ENCODE peak calls at places on chromosomes 1 and 21, in six cellular contexts. One of them, this sample, is unnamed.

GRCh38 chr1:15229569-15230170 is 17.4 kb upstream of the FHAD1 start:
- DNase-seq in B cell: no peak
- DNase-seq in heart left ventricle: no peak
- DNase-seq in adipocyte: no peak
- DNase-seq in adrenal gland: no peak
- DNase-seq in NCI-H69: no peak
- DNase-seq in this sample: no peak

GRCh38 chr1:91997607-91998195 is 32.1 kb upstream of the EPHX4 start:
- DNase-seq in adipocyte: peak
- DNase-seq in heart left ventricle: no peak
- DNase-seq in NCI-H69: peak
- DNase-seq in B cell: peak
- DNase-seq in adrenal gland: peak
- DNase-seq in this sample: no peak

GRCh38 chr1:56322211-56322610 is 257.2 kb downstream of the PLPP3 start:
- DNase-seq in B cell: no peak
- DNase-seq in adipocyte: no peak
- DNase-seq in heart left ventricle: no peak
- DNase-seq in NCI-H69: no peak
- DNase-seq in adrenal gland: no peak
- DNase-seq in this sample: no peak

GRCh38 chr1:45557422-45557944 is 6.9 kb downstream of the AKR1A1 start:
- DNase-seq in B cell: no peak
- DNase-seq in adrenal gland: no peak
- DNase-seq in heart left ventricle: no peak
- DNase-seq in adipocyte: peak
- DNase-seq in NCI-H69: peak
- DNase-seq in this sample: no peak

GRCh38 chr1:28132110-28132897 is 43.9 kb upstream of the EYA3 start:
- DNase-seq in B cell: no peak
- DNase-seq in adrenal gland: no peak
- DNase-seq in adipocyte: no peak
- DNase-seq in NCI-H69: no peak
- DNase-seq in heart left ventricle: no peak
- DNase-seq in this sample: no peak

GRCh38 chr1:77230051-77230450 is 10.8 kb upstream of the PIGK start:
- DNase-seq in heart left ventricle: no peak
- DNase-seq in adipocyte: no peak
- DNase-seq in B cell: no peak
- DNase-seq in adrenal gland: no peak
- DNase-seq in NCI-H69: no peak
- DNase-seq in this sample: no peak

GRCh38 chr1:201261771-201262547 is 21.3 kb upstream of the PKP1 start:
- DNase-seq in adipocyte: no peak
- DNase-seq in B cell: no peak
- DNase-seq in NCI-H69: no peak
- DNase-seq in heart left ventricle: no peak
- DNase-seq in adrenal gland: no peak
- DNase-seq in this sample: peak

GRCh38 chr1:12556368-12556930 is 61.6 kb downstream of the DHRS3 start:
- DNase-seq in adrenal gland: no peak
- DNase-seq in heart left ventricle: no peak
- DNase-seq in adipocyte: peak
- DNase-seq in B cell: no peak
- DNase-seq in NCI-H69: peak
- DNase-seq in this sample: peak

GRCh38 chr1:220189750-220190347 is 82.4 kb downstream of the RAB3GAP2 start:
- DNase-seq in adrenal gland: no peak
- DNase-seq in NCI-H69: peak
- DNase-seq in heart left ventricle: no peak
- DNase-seq in adipocyte: peak
- DNase-seq in B cell: peak
- DNase-seq in this sample: no peak

GRCh38 chr1:67489643-67490042 is 59.4 kb upstream of the SERBP1 start:
- DNase-seq in adipocyte: peak
- DNase-seq in heart left ventricle: no peak
- DNase-seq in adrenal gland: no peak
- DNase-seq in B cell: peak
- DNase-seq in NCI-H69: peak
- DNase-seq in this sample: no peak

GRCh38 chr1:3514404-3514803 is 59.9 kb downstream of the ARHGEF16 start:
- DNase-seq in B cell: no peak
- DNase-seq in adrenal gland: no peak
- DNase-seq in NCI-H69: peak
- DNase-seq in adipocyte: no peak
- DNase-seq in heart left ventricle: no peak
- DNase-seq in this sample: no peak

GRCh38 chr21:38289697-38290096 is 32.9 kb downstream of the KCNJ15 start:
- DNase-seq in adrenal gland: peak
- DNase-seq in B cell: no peak
- DNase-seq in adipocyte: peak
- DNase-seq in heart left ventricle: peak
- DNase-seq in NCI-H69: no peak
- DNase-seq in this sample: no peak

GRCh38 chr1:1510912-1511532 is 940 bp upstream of the ATAD3A start:
- DNase-seq in heart left ventricle: no peak
- DNase-seq in adrenal gland: no peak
- DNase-seq in NCI-H69: peak
- DNase-seq in adipocyte: peak
- DNase-seq in B cell: no peak
- DNase-seq in this sample: no peak

GRCh38 chr1:240706150-240706904 is 94.4 kb upstream of the GREM2 start:
- DNase-seq in NCI-H69: no peak
- DNase-seq in adrenal gland: no peak
- DNase-seq in adipocyte: peak
- DNase-seq in heart left ventricle: no peak
- DNase-seq in B cell: no peak
- DNase-seq in this sample: no peak

GRCh38 chr1:245512980-245513578 is 358.3 kb downstream of the KIF26B start:
- DNase-seq in adipocyte: peak
- DNase-seq in adrenal gland: no peak
- DNase-seq in heart left ventricle: no peak
- DNase-seq in B cell: peak
- DNase-seq in NCI-H69: peak
- DNase-seq in this sample: no peak

GRCh38 chr1:111948209-111949131 is 41.0 kb downstream of the KCND3 start:
- DNase-seq in adipocyte: no peak
- DNase-seq in heart left ventricle: peak
- DNase-seq in adrenal gland: peak
- DNase-seq in NCI-H69: peak
- DNase-seq in B cell: no peak
- DNase-seq in this sample: no peak

GRCh38 chr1:163056832-163057231 is 12.3 kb upstream of the RGS4 start:
- DNase-seq in adrenal gland: no peak
- DNase-seq in B cell: no peak
- DNase-seq in adipocyte: peak
- DNase-seq in NCI-H69: peak
- DNase-seq in heart left ventricle: no peak
- DNase-seq in this sample: no peak

GRCh38 chr1:175725684-175726083 is 17.7 kb downstream of the TNR start:
- DNase-seq in adipocyte: peak
- DNase-seq in NCI-H69: no peak
- DNase-seq in adrenal gland: no peak
- DNase-seq in B cell: peak
- DNase-seq in heart left ventricle: no peak
- DNase-seq in this sample: no peak

GRCh38 chr21:43991447-43991991 is 20.6 kb upstream of the TRAPPC10 start:
- DNase-seq in NCI-H69: peak
- DNase-seq in adipocyte: no peak
- DNase-seq in adrenal gland: no peak
- DNase-seq in heart left ventricle: no peak
- DNase-seq in B cell: no peak
- DNase-seq in this sample: no peak

GRCh38 chr1:15455522-15455921 is 1.0 kb upstream of the CELA2A start:
- DNase-seq in B cell: no peak
- DNase-seq in heart left ventricle: no peak
- DNase-seq in NCI-H69: no peak
- DNase-seq in adipocyte: peak
- DNase-seq in adrenal gland: peak
- DNase-seq in this sample: no peak

GRCh38 chr21:44712203-44713028 is 1.0 kb upstream of the TSPEAR start:
- DNase-seq in adrenal gland: peak
- DNase-seq in B cell: no peak
- DNase-seq in adipocyte: no peak
- DNase-seq in NCI-H69: no peak
- DNase-seq in heart left ventricle: no peak
- DNase-seq in this sample: peak

GRCh38 chr1:205066221-205066818 is 17.9 kb downstream of the TMEM81 start:
- DNase-seq in adrenal gland: no peak
- DNase-seq in NCI-H69: peak
- DNase-seq in adipocyte: no peak
- DNase-seq in B cell: no peak
- DNase-seq in heart left ventricle: no peak
- DNase-seq in this sample: peak

GRCh38 chr1:111672338-111672737 is 52.7 kb downstream of the RAP1A start:
- DNase-seq in adrenal gland: no peak
- DNase-seq in B cell: no peak
- DNase-seq in heart left ventricle: no peak
- DNase-seq in adipocyte: no peak
- DNase-seq in NCI-H69: no peak
- DNase-seq in this sample: no peak

This sample was measured in suprapubic skin.